ENCODE peak calls at places on chromosomes 5 and 9, in nine cellular contexts. One of them, this sample, is unnamed.
A peak's percentile ranks its signal among the peaks of the same experiment; 100 is the strongest.

GRCh38 chr5:142215915-142216681 is 107.5 kb downstream of the NDFIP1 start:
- DNase-seq in MCF 10A: peak; percentile 99
- DNase-seq in stomach: no peak
- DNase-seq in AG09319: peak; percentile 94
- DNase-seq in KBM-7: no peak
- DNase-seq in chondrocyte: no peak
- DNase-seq in activated naive CD8-positive, alpha-beta T cell treated with anti-CD3 and anti-CD28 coated beads, Interleukin-2, amount 10 ng/mL, durations not matched to agents 7 days and 5 days: no peak
- DNase-seq in frontal cortex: peak; percentile 40
- DNase-seq in amygdala: no peak
- DNase-seq in this sample: no peak

GRCh38 chr5:111756701-111757581 is at the start of gene NREP:
- DNase-seq in MCF 10A: peak; percentile 95
- DNase-seq in stomach: peak; percentile 91
- DNase-seq in AG09319: peak; percentile 90
- DNase-seq in KBM-7: peak; percentile 90
- DNase-seq in chondrocyte: peak; percentile 97
- DNase-seq in activated naive CD8-positive, alpha-beta T cell treated with anti-CD3 and anti-CD28 coated beads, Interleukin-2, amount 10 ng/mL, durations not matched to agents 7 days and 5 days: no peak
- DNase-seq in frontal cortex: peak; percentile 80
- DNase-seq in amygdala: peak; percentile 79
- DNase-seq in this sample: peak; percentile 79

GRCh38 chr9:122463828-122464632 is 13.7 kb downstream of the OR1J1 start:
- DNase-seq in MCF 10A: peak; percentile 13
- DNase-seq in stomach: no peak
- DNase-seq in AG09319: no peak
- DNase-seq in KBM-7: peak; percentile 35
- DNase-seq in chondrocyte: no peak
- DNase-seq in activated naive CD8-positive, alpha-beta T cell treated with anti-CD3 and anti-CD28 coated beads, Interleukin-2, amount 10 ng/mL, durations not matched to agents 7 days and 5 days: peak; percentile 37
- DNase-seq in frontal cortex: no peak
- DNase-seq in amygdala: no peak
- DNase-seq in this sample: peak; percentile 33

GRCh38 chr5:41371741-41372140 is 138.7 kb downstream of the PLCXD3 start:
- DNase-seq in MCF 10A: peak; percentile 23
- DNase-seq in stomach: no peak
- DNase-seq in AG09319: peak; percentile 79
- DNase-seq in KBM-7: no peak
- DNase-seq in chondrocyte: no peak
- DNase-seq in activated naive CD8-positive, alpha-beta T cell treated with anti-CD3 and anti-CD28 coated beads, Interleukin-2, amount 10 ng/mL, durations not matched to agents 7 days and 5 days: no peak
- DNase-seq in frontal cortex: no peak
- DNase-seq in amygdala: no peak
- DNase-seq in this sample: no peak

GRCh38 chr9:129242971-129243561 is 65.0 kb upstream of the IER5L start:
- DNase-seq in MCF 10A: no peak
- DNase-seq in stomach: no peak
- DNase-seq in AG09319: peak; percentile 22
- DNase-seq in KBM-7: no peak
- DNase-seq in chondrocyte: peak; percentile 47
- DNase-seq in activated naive CD8-positive, alpha-beta T cell treated with anti-CD3 and anti-CD28 coated beads, Interleukin-2, amount 10 ng/mL, durations not matched to agents 7 days and 5 days: peak; percentile 17
- DNase-seq in frontal cortex: no peak
- DNase-seq in amygdala: no peak
- DNase-seq in this sample: no peak

GRCh38 chr5:31993182-31993961 is 180.7 kb downstream of the GOLPH3 start:
- DNase-seq in MCF 10A: peak; percentile 39
- DNase-seq in stomach: no peak
- DNase-seq in AG09319: peak; percentile 25
- DNase-seq in KBM-7: no peak
- DNase-seq in chondrocyte: no peak
- DNase-seq in activated naive CD8-positive, alpha-beta T cell treated with anti-CD3 and anti-CD28 coated beads, Interleukin-2, amount 10 ng/mL, durations not matched to agents 7 days and 5 days: no peak
- DNase-seq in frontal cortex: no peak
- DNase-seq in amygdala: no peak
- DNase-seq in this sample: no peak

GRCh38 chr5:7363067-7363677 is 32.8 kb upstream of the ADCY2 start:
- DNase-seq in MCF 10A: no peak
- DNase-seq in stomach: no peak
- DNase-seq in AG09319: no peak
- DNase-seq in KBM-7: no peak
- DNase-seq in chondrocyte: no peak
- DNase-seq in activated naive CD8-positive, alpha-beta T cell treated with anti-CD3 and anti-CD28 coated beads, Interleukin-2, amount 10 ng/mL, durations not matched to agents 7 days and 5 days: no peak
- DNase-seq in frontal cortex: no peak
- DNase-seq in amygdala: no peak
- DNase-seq in this sample: no peak

GRCh38 chr5:106311230-106311629 is 1359.5 kb downstream of the EFNA5 start:
- DNase-seq in MCF 10A: no peak
- DNase-seq in stomach: no peak
- DNase-seq in AG09319: no peak
- DNase-seq in KBM-7: no peak
- DNase-seq in chondrocyte: no peak
- DNase-seq in activated naive CD8-positive, alpha-beta T cell treated with anti-CD3 and anti-CD28 coated beads, Interleukin-2, amount 10 ng/mL, durations not matched to agents 7 days and 5 days: no peak
- DNase-seq in frontal cortex: no peak
- DNase-seq in amygdala: no peak
- DNase-seq in this sample: no peak

GRCh38 chr5:168532471-168532870 is 3.4 kb downstream of the FBLL1 start:
- DNase-seq in MCF 10A: no peak
- DNase-seq in stomach: no peak
- DNase-seq in AG09319: no peak
- DNase-seq in KBM-7: no peak
- DNase-seq in chondrocyte: no peak
- DNase-seq in activated naive CD8-positive, alpha-beta T cell treated with anti-CD3 and anti-CD28 coated beads, Interleukin-2, amount 10 ng/mL, durations not matched to agents 7 days and 5 days: no peak
- DNase-seq in frontal cortex: no peak
- DNase-seq in amygdala: no peak
- DNase-seq in this sample: no peak

GRCh38 chr9:102101723-102102122 is 363.3 kb upstream of the GRIN3A start:
- DNase-seq in MCF 10A: no peak
- DNase-seq in stomach: no peak
- DNase-seq in AG09319: no peak
- DNase-seq in KBM-7: no peak
- DNase-seq in chondrocyte: no peak
- DNase-seq in activated naive CD8-positive, alpha-beta T cell treated with anti-CD3 and anti-CD28 coated beads, Interleukin-2, amount 10 ng/mL, durations not matched to agents 7 days and 5 days: no peak
- DNase-seq in frontal cortex: no peak
- DNase-seq in amygdala: no peak
- DNase-seq in this sample: no peak